ENCODE peak calls at places on chromosomes 5 and 9, in eight cellular contexts. One of them, this sample, is unnamed.

GRCh38 chr9:127083598-127083997 is 38.8 kb downstream of the ANGPTL2 start:
- DNase-seq in PC-3: no peak
- DNase-seq in choroid plexus epithelial cell: peak
- DNase-seq in HCT116: no peak
- DNase-seq in kidney: no peak
- DNase-seq in AG09309: no peak
- DNase-seq in brain microvascular endothelial cell: no peak
- DNase-seq in left ventricle myocardium inferior: no peak
- DNase-seq in this sample: no peak

GRCh38 chr9:573551-574410 is 267.7 kb upstream of the DMRT1 start:
- DNase-seq in PC-3: no peak
- DNase-seq in choroid plexus epithelial cell: peak
- DNase-seq in AG09309: no peak
- DNase-seq in HCT116: no peak
- DNase-seq in brain microvascular endothelial cell: no peak
- DNase-seq in left ventricle myocardium inferior: no peak
- DNase-seq in kidney: no peak
- DNase-seq in this sample: no peak

GRCh38 chr5:52657231-52657645 is 130.5 kb upstream of the ITGA1 start:
- DNase-seq in HCT116: peak
- DNase-seq in left ventricle myocardium inferior: no peak
- DNase-seq in kidney: no peak
- DNase-seq in AG09309: peak
- DNase-seq in PC-3: peak
- DNase-seq in choroid plexus epithelial cell: peak
- DNase-seq in brain microvascular endothelial cell: no peak
- DNase-seq in this sample: peak

GRCh38 chr9:37251452-37251851 is 131.1 kb downstream of the ZCCHC7 start:
- DNase-seq in brain microvascular endothelial cell: no peak
- DNase-seq in left ventricle myocardium inferior: no peak
- DNase-seq in PC-3: no peak
- DNase-seq in kidney: no peak
- DNase-seq in choroid plexus epithelial cell: no peak
- DNase-seq in AG09309: no peak
- DNase-seq in HCT116: no peak
- DNase-seq in this sample: no peak

GRCh38 chr9:76371901-76372300 is 22.3 kb downstream of the RFK start:
- DNase-seq in HCT116: no peak
- DNase-seq in choroid plexus epithelial cell: peak
- DNase-seq in kidney: no peak
- DNase-seq in PC-3: peak
- DNase-seq in brain microvascular endothelial cell: peak
- DNase-seq in left ventricle myocardium inferior: no peak
- DNase-seq in AG09309: no peak
- DNase-seq in this sample: no peak

GRCh38 chr9:136726631-136727191 is 14.3 kb downstream of the DIPK1B start:
- DNase-seq in kidney: no peak
- DNase-seq in AG09309: no peak
- DNase-seq in left ventricle myocardium inferior: no peak
- DNase-seq in brain microvascular endothelial cell: peak
- DNase-seq in PC-3: peak
- DNase-seq in choroid plexus epithelial cell: no peak
- DNase-seq in HCT116: no peak
- DNase-seq in this sample: peak

GRCh38 chr5:133365326-133365725 is 247.0 kb downstream of the FSTL4 start:
- DNase-seq in HCT116: no peak
- DNase-seq in left ventricle myocardium inferior: no peak
- DNase-seq in AG09309: no peak
- DNase-seq in PC-3: no peak
- DNase-seq in choroid plexus epithelial cell: no peak
- DNase-seq in brain microvascular endothelial cell: no peak
- DNase-seq in kidney: no peak
- DNase-seq in this sample: no peak

GRCh38 chr5:97182571-97183099 is 412 bp downstream of the RIOK2 start:
- DNase-seq in left ventricle myocardium inferior: no peak
- DNase-seq in PC-3: peak
- DNase-seq in HCT116: no peak
- DNase-seq in kidney: no peak
- DNase-seq in AG09309: no peak
- DNase-seq in brain microvascular endothelial cell: peak
- DNase-seq in choroid plexus epithelial cell: peak
- DNase-seq in this sample: no peak

GRCh38 chr5:110900829-110901228 is 162.0 kb downstream of the SLC25A46 start:
- DNase-seq in AG09309: peak
- DNase-seq in PC-3: peak
- DNase-seq in HCT116: no peak
- DNase-seq in kidney: no peak
- DNase-seq in brain microvascular endothelial cell: peak
- DNase-seq in left ventricle myocardium inferior: no peak
- DNase-seq in choroid plexus epithelial cell: peak
- DNase-seq in this sample: no peak

GRCh38 chr9:38132956-38133355 is 63.9 kb upstream of the SHB start:
- DNase-seq in brain microvascular endothelial cell: no peak
- DNase-seq in left ventricle myocardium inferior: no peak
- DNase-seq in choroid plexus epithelial cell: no peak
- DNase-seq in AG09309: no peak
- DNase-seq in PC-3: no peak
- DNase-seq in HCT116: no peak
- DNase-seq in kidney: no peak
- DNase-seq in this sample: no peak

GRCh38 chr5:126917918-126918623 is 112.3 kb downstream of the MARCHF3 start:
- DNase-seq in choroid plexus epithelial cell: peak
- DNase-seq in brain microvascular endothelial cell: peak
- DNase-seq in HCT116: no peak
- DNase-seq in left ventricle myocardium inferior: no peak
- DNase-seq in kidney: no peak
- DNase-seq in AG09309: no peak
- DNase-seq in PC-3: peak
- DNase-seq in this sample: no peak

GRCh38 chr5:126433708-126434107 is 10.5 kb downstream of the GRAMD2B start:
- DNase-seq in brain microvascular endothelial cell: no peak
- DNase-seq in HCT116: no peak
- DNase-seq in PC-3: no peak
- DNase-seq in AG09309: peak
- DNase-seq in kidney: no peak
- DNase-seq in left ventricle myocardium inferior: no peak
- DNase-seq in choroid plexus epithelial cell: peak
- DNase-seq in this sample: no peak

GRCh38 chr9:132235894-132236661 is 74.2 kb downstream of the NTNG2 start:
- DNase-seq in choroid plexus epithelial cell: peak
- DNase-seq in kidney: no peak
- DNase-seq in HCT116: peak
- DNase-seq in PC-3: peak
- DNase-seq in left ventricle myocardium inferior: peak
- DNase-seq in AG09309: no peak
- DNase-seq in brain microvascular endothelial cell: peak
- DNase-seq in this sample: peak

GRCh38 chr5:149646564-149646963 is 65.3 kb downstream of the ARHGEF37 start:
- DNase-seq in choroid plexus epithelial cell: peak
- DNase-seq in brain microvascular endothelial cell: peak
- DNase-seq in HCT116: no peak
- DNase-seq in AG09309: no peak
- DNase-seq in PC-3: no peak
- DNase-seq in left ventricle myocardium inferior: no peak
- DNase-seq in kidney: no peak
- DNase-seq in this sample: no peak

GRCh38 chr9:108978121-108978694 is 35.1 kb downstream of the CTNNAL1 start:
- DNase-seq in choroid plexus epithelial cell: no peak
- DNase-seq in AG09309: no peak
- DNase-seq in PC-3: no peak
- DNase-seq in HCT116: no peak
- DNase-seq in left ventricle myocardium inferior: no peak
- DNase-seq in kidney: no peak
- DNase-seq in brain microvascular endothelial cell: no peak
- DNase-seq in this sample: no peak

GRCh38 chr9:108973876-108974275 is 39.4 kb downstream of the CTNNAL1 start:
- DNase-seq in brain microvascular endothelial cell: no peak
- DNase-seq in HCT116: no peak
- DNase-seq in choroid plexus epithelial cell: peak
- DNase-seq in left ventricle myocardium inferior: no peak
- DNase-seq in AG09309: no peak
- DNase-seq in PC-3: no peak
- DNase-seq in kidney: no peak
- DNase-seq in this sample: no peak

GRCh38 chr9:108967916-108968315 is 33.7 kb downstream of the ABITRAM start:
- DNase-seq in brain microvascular endothelial cell: no peak
- DNase-seq in left ventricle myocardium inferior: peak
- DNase-seq in PC-3: no peak
- DNase-seq in HCT116: no peak
- DNase-seq in AG09309: no peak
- DNase-seq in choroid plexus epithelial cell: no peak
- DNase-seq in kidney: no peak
- DNase-seq in this sample: no peak

GRCh38 chr9:108972186-108972585 is 38.0 kb downstream of the ABITRAM start:
- DNase-seq in AG09309: no peak
- DNase-seq in brain microvascular endothelial cell: no peak
- DNase-seq in HCT116: no peak
- DNase-seq in choroid plexus epithelial cell: peak
- DNase-seq in kidney: no peak
- DNase-seq in left ventricle myocardium inferior: no peak
- DNase-seq in PC-3: no peak
- DNase-seq in this sample: no peak

DNA sequence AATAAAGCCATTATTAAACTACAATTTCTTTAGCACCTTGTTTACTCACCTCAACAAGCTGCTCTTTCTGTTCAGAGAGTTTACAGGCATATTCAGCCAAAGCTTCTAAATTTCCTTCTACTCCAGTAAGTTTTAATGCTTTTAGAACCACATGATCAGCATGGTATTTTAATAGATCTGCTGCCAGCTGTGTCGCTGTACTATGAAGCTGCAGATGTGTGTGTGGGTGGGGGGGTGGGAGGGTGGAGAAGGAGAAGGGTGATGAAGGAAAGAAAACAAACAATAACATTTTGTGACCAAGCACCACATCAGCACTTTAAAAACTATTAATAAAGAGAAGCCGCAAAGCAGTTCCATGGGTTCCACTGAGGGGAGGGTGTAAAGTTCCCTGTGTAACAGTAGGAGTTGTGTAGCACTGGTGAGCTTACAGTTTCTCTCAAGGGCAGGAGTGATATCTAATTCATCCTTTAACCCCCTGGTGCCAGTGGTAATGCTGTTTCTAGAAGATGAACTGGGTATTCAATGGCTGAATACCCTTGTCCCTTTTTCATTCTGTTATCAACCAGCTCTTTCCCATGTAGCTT is 38.5 kb downstream of the ABITRAM start:
- DNase-seq in PC-3: no peak
- DNase-seq in brain microvascular endothelial cell: no peak
- DNase-seq in AG09309: peak
- DNase-seq in HCT116: no peak
- DNase-seq in choroid plexus epithelial cell: peak
- DNase-seq in left ventricle myocardium inferior: no peak
- DNase-seq in kidney: no peak
- DNase-seq in this sample: no peak
- H3K4me3 ChIP-seq in PC-3: no peak
- H3K4me3 ChIP-seq in brain microvascular endothelial cell: no peak
- H3K4me3 ChIP-seq in AG09309: no peak
- H3K4me3 ChIP-seq in HCT116: no peak
- H3K4me3 ChIP-seq in choroid plexus epithelial cell: no peak
- H3K4me3 ChIP-seq in left ventricle myocardium inferior: peak
- H3K4me3 ChIP-seq in kidney: no peak
- H3K4me3 ChIP-seq in this sample: no peak

GRCh38 chr9:128913048-128913900 is 7.5 kb upstream of the PHYHD1 start:
- DNase-seq in brain microvascular endothelial cell: no peak
- DNase-seq in HCT116: no peak
- DNase-seq in AG09309: no peak
- DNase-seq in PC-3: no peak
- DNase-seq in left ventricle myocardium inferior: no peak
- DNase-seq in kidney: no peak
- DNase-seq in choroid plexus epithelial cell: no peak
- DNase-seq in this sample: no peak
- H3K4me3 ChIP-seq in brain microvascular endothelial cell: no peak
- H3K4me3 ChIP-seq in HCT116: no peak
- H3K4me3 ChIP-seq in AG09309: no peak
- H3K4me3 ChIP-seq in PC-3: no peak
- H3K4me3 ChIP-seq in left ventricle myocardium inferior: peak
- H3K4me3 ChIP-seq in kidney: no peak
- H3K4me3 ChIP-seq in choroid plexus epithelial cell: no peak
- H3K4me3 ChIP-seq in this sample: no peak

DNA sequence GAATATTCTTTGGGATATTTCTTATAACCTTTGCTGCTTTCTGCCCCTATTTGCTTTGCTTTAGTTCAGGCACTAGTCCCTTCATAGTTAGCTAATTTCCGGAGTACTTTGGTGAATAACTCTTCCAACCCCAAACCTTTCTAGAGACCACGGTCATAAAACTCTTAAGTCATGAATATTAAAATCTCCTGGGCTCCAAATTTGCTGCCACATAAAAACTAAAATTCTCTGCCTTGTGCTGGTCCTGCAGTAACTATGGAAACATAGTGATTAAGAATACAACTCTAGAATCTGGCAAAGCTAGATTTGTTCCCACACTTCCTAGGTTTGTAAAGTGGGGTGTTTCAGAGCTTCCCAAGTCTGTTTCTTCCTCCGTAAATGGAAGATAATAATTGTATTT is 10.0 kb upstream of the ACTBL2 start:
- DNase-seq in PC-3: no peak
- DNase-seq in left ventricle myocardium inferior: no peak
- DNase-seq in choroid plexus epithelial cell: no peak
- DNase-seq in brain microvascular endothelial cell: no peak
- DNase-seq in HCT116: no peak
- DNase-seq in AG09309: no peak
- DNase-seq in kidney: no peak
- DNase-seq in this sample: no peak
- H3K4me3 ChIP-seq in PC-3: no peak
- H3K4me3 ChIP-seq in left ventricle myocardium inferior: no peak
- H3K4me3 ChIP-seq in choroid plexus epithelial cell: no peak
- H3K4me3 ChIP-seq in brain microvascular endothelial cell: no peak
- H3K4me3 ChIP-seq in HCT116: no peak
- H3K4me3 ChIP-seq in AG09309: no peak
- H3K4me3 ChIP-seq in kidney: no peak
- H3K4me3 ChIP-seq in this sample: no peak

DNA sequence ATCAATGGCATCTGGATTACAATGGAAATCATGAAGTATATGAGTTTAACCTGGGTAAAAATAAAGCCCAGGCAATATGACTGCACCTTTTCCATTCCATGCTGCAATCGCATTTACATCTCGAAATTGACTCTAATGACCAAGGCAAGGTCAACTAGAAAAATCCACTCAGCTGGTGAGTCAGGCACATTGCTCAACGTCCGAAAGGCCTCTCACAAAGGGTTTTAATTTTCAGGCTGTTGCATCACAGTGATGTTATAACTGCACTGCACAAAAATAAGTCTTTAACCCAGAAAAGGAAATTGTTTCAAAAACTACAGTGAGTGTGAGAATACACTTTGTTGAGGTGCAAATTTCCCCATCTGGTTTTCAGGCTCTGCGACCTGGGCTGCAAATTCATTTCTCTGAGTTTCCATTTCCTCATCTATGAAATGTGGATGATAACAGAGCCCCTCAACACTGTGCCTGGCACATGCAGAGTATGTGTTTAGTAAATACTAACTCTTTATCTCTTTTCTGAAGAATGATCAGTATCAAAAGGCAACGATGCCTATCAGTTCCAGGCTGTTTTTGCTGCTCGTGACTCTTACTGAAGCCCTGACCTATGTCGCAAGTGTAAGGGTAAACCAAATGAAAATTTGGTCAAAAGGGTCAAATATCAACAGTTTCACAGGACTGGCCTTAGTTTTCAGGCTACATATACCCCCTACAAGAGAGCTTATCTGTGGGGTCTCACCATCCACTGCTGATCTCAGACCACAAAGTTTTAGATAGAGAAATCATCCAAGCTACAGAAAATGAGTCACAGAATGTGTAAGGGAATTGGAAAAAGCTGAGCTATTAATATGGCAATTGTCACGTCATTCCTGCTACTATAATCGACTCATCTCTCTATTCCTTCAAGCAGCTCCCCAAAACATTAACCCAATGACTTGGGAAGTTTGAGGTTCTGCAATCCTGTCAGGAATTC is 4.1 kb downstream of the NFIL3 start:
- DNase-seq in kidney: no peak
- DNase-seq in left ventricle myocardium inferior: no peak
- DNase-seq in HCT116: peak
- DNase-seq in PC-3: peak
- DNase-seq in choroid plexus epithelial cell: peak
- DNase-seq in AG09309: peak
- DNase-seq in brain microvascular endothelial cell: peak
- DNase-seq in this sample: no peak
- H3K4me3 ChIP-seq in kidney: no peak
- H3K4me3 ChIP-seq in left ventricle myocardium inferior: peak
- H3K4me3 ChIP-seq in HCT116: peak
- H3K4me3 ChIP-seq in PC-3: no peak
- H3K4me3 ChIP-seq in choroid plexus epithelial cell: peak
- H3K4me3 ChIP-seq in AG09309: no peak
- H3K4me3 ChIP-seq in brain microvascular endothelial cell: peak
- H3K4me3 ChIP-seq in this sample: no peak

This sample was measured in Jurkat, Clone E6-1.